ENCODE peak calls at places on chromosomes 13 and 19, in five cellular contexts. I, E, Z, H and P are unnamed samples.

GRCh38 chr13:46607768-46608553 is 55.0 kb downstream of the LRCH1 start:
- DNase-seq in I (no peak), E (no peak), Z (no peak), H (no peak), P (no peak)

GRCh38 chr19:45729774-45730388 is 815 bp downstream of the FBXO46 start:
- DNase-seq in I (no peak), E (peak; percentile 31), Z (no peak), H (no peak), P (no peak)

GRCh38 chr19:11130824-11131455 is 24.6 kb downstream of the SPC24 start:
- DNase-seq in H (peak; percentile 82), I (no peak), Z (no peak), E (peak; percentile 79), P (peak; percentile 84)

GRCh38 chr13:77697208-77698103 is at the start of gene SLAIN1:
- DNase-seq in H (peak; percentile 33), E (peak; percentile 26), Z (peak; percentile 59), I (peak; percentile 85), P (peak; percentile 96)

GRCh38 chr19:19463348-19464117 is 51.8 kb downstream of the TSSK6 start:
- DNase-seq in Z (no peak), I (no peak), E (peak; percentile 83), H (no peak), P (no peak)

GRCh38 chr19:18282788-18283141 is 1.3 kb upstream of the JUND start:
- DNase-seq in Z (no peak), I (no peak), H (no peak), E (no peak), P (no peak)

GRCh38 chr13:91346848-91347211 is 657 bp upstream of the MIR17HG start:
- DNase-seq in H (peak; percentile 1), I (peak; percentile 14), Z (no peak), E (peak; percentile 35), P (peak; percentile 38)

GRCh38 chr13:62119739-62120700 is 704.4 kb upstream of the PCDH20 start:
- DNase-seq in I (no peak), E (peak; percentile 28), Z (no peak), H (no peak), P (no peak)

GRCh38 chr19:4584670-4585460 is 25.4 kb upstream of the SEMA6B start:
- DNase-seq in I (no peak), E (peak; percentile 40), Z (no peak), H (no peak), P (no peak)

GRCh38 chr19:38183227-38183914 is 40.7 kb downstream of the DPF1 start:
- DNase-seq in Z (peak; percentile 27), I (peak; percentile 60), E (peak; percentile 25), H (no peak), P (peak; percentile 82)

GRCh38 chr13:63408227-63409202 is 1992.9 kb upstream of the PCDH20 start:
- DNase-seq in H (no peak), Z (no peak), I (peak; percentile 0), E (peak; percentile 11), P (no peak)

GRCh38 chr13:99351772-99352171 is 44.6 kb upstream of the GPR183 start:
- DNase-seq in Z (no peak), I (no peak), E (no peak), H (no peak), P (no peak)

GRCh38 chr19:55418185-55418584 is 10.6 kb upstream of the UBE2S start:
- DNase-seq in H (peak; percentile 53), I (peak; percentile 67), E (peak; percentile 86), Z (peak; percentile 41), P (peak; percentile 73)

GRCh38 chr13:94716016-94716415 is 3.7 kb upstream of the SOX21 start:
- DNase-seq in Z (no peak), H (no peak), I (no peak), E (no peak), P (no peak)

GRCh38 chr19:12656899-12657571 is 9.5 kb downstream of the MAN2B1 start:
- DNase-seq in Z (peak; percentile 91), H (no peak), E (no peak), I (no peak), P (peak; percentile 97)

GRCh38 chr13:53012707-53013106 is 15.9 kb upstream of the OLFM4 start:
- DNase-seq in E (no peak), I (no peak), Z (no peak), H (no peak), P (no peak)
- H3K4me1 ChIP-seq in E (no peaks in the 10 kb centered on the region), I (peaks cover 1% of the 10 kb centered on the region), Z (no peaks in the 10 kb centered on the region), H (no peaks in the 10 kb centered on the region), P (no peaks in the 10 kb centered on the region)

DNA sequence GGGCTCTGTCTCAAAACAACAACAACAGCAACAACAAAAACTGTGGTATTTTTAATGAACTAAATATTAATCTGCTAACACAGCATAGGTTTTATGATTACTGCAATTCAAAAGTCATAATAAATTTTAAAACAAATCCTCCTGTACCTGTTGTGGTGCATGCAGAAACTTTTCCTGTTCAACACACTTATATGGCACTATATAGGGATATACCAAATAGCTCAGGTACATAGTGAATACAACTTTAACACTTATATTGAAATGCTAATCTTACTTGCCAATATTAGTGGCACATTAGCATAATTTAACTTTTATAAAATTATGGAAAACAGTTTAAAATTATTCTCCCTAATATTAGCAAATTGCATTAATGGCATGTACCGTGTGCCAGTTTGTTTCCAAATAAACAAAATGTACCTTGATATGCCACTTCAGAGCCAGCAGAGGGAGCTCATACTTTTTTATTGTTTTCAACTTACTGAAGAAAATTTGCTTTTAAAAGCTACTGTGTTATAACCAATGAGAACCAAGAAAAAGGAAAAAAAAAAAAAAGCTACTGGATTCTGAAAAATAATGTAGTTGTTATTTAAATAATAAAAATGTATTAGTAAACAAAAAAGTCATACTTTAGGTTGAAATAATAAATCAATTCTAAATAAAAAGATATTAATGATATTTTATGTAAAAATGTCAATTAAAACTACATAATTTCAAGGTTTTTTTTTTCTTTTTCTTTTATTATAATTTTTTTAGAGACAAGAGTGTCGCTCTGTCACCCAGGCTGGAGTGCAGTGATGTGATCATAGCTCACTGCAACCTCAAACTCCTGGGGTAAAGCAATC is 18.0 kb upstream of the RBM26 start:
- DNase-seq in H (peak; percentile 11), Z (no peak), E (peak; percentile 65), I (no peak), P (no peak)
- H2BK12ac ChIP-seq in H (no peak overlapping the region), Z (no peak overlapping the region), E (no peak overlapping the region), I (no peak overlapping the region), P (no peak overlapping the region)

DNA sequence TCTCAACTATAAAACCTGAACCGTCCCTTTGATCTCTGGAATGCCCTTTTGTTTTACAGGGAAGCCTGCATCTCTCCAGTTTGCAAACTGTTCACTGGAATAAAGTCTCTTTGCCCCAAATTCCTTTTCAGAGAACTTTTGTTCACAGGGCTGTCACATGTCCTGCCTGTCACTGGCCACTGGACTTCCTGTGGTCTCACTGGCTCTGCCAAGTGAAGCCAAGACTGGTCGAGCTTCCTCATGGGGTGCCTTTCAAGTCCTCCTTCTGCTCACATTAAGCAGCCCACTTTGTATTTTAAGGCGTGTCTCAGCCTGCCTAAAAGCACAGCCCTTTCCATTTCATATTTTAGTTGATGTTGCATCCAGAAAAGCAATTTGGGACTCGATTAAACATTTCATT is 215.7 kb downstream of the KATNAL1 start:
- DNase-seq in H (no peak), I (no peak), E (no peak), Z (no peak), P (no peak)
- H2BK5ac ChIP-seq in H (no peak overlapping the region), I (no peak overlapping the region), E (no peak overlapping the region), Z (no peak overlapping the region), P (no peak overlapping the region)

GRCh38 chr13:29436291-29436690 is 159.2 kb downstream of the SLC7A1 start:
- DNase-seq in H (no peak), E (peak; percentile 66), Z (no peak), I (no peak), P (no peak)

GRCh38 chr13:29435125-29435911 is 160.2 kb downstream of the SLC7A1 start:
- DNase-seq in I (no peak), H (no peak), E (peak; percentile 98), Z (no peak), P (no peak)

GRCh38 chr13:29438772-29439171 is 156.7 kb downstream of the SLC7A1 start:
- DNase-seq in H (peak; percentile 34), E (no peak), Z (no peak), I (no peak), P (no peak)

GRCh38 chr13:29434217-29434940 is 161.1 kb downstream of the SLC7A1 start:
- DNase-seq in H (no peak), I (no peak), Z (no peak), E (no peak), P (no peak)

DNA sequence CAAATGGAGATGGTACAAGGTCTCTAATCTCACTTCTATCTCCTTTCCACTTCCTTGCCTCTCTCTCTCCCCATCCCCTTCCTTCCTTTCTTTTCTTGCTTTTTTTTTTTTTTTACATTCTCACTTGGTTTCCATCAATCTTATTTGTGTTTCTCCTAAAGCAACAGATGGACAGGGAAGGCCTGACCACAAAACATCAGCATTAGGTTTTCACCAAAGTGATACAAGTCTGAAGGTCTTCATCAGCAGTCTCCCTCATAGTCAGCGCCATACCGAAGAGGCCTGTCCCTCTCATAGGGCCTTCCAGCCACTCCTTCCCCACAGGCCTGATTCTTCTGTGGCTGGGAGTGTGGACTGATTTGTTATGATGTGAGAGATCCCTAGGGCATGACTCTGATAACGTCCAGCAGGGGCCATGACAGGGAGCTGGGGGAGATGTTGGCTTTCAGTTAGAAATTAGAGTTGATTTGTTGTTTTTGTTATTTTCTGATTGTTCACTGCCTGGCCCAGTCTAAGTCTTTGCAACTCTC is 158.7 kb downstream of the SLC7A1 start:
- DNase-seq in I (no peak), Z (no peak), H (no peak), E (peak; percentile 12), P (no peak)
- H3K4me1 ChIP-seq in I (no peaks in the 10 kb centered on the region), Z (no peaks in the 10 kb centered on the region), H (peaks cover 37% of the 10 kb centered on the region), E (peaks cover 8% of the 10 kb centered on the region), P (no peaks in the 10 kb centered on the region)

DNA sequence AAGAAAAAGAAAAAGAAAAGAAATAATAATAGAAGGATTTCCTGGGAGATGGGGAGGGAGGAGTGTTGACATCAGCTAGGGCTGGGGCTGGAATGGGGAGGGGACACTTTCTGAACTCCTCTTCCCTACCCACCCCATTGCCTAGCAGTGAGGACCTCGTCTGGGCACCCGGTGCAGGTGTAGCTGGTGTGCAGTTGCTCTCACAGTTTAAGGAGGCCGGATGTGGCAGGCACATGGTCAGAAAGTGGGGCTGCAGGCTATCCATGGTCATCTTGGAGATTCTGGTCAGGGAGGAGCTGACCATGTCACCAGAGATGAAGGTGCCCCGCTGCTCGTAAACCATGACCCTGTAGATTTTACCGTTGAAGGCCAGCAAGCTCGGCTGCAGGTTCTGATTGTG is 8.5 kb upstream of the TUBB4A start:
- DNase-seq in H (no peak), I (no peak), E (no peak), Z (no peak), P (no peak)
- H2BK12ac ChIP-seq in H (no peak overlapping the region), I (no peak overlapping the region), E (no peak overlapping the region), Z (no peak overlapping the region), P (no peak overlapping the region)

DNA sequence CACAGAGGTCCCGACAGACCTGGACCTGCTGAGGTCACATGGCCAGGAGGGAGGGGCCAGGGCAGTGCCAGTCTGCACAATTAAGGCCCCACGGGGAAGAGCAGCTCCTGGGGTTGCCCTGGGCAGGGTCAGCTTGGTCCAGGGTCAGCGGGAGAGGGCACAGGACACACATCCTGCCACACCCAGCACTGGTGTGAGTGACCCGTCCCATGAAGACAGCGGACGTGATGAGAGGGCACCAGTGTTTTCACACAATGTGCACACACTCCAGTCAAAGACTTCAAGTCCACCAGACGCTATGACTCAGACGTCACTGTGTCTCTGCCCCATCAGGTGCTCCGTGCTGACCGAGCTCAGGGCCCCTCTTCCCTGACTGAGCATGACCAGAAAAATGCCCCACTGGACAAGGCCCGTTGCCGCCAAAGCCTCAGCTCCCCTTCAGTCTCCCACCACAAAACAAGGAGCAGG is 4.2 kb downstream of the TMEM259 start:
- DNase-seq in I (no peak), Z (no peak), H (no peak), E (peak; percentile 87), P (no peak)
- H2BK5ac ChIP-seq in I (peak overlapping the region; percentile 78), Z (peak overlapping the region; percentile 55), H (no peak overlapping the region), E (no peak overlapping the region), P (no peak overlapping the region)

GRCh38 chr19:3278294-3278693 is 53.8 kb downstream of the CELF5 start:
- DNase-seq in E (no peak), I (no peak), Z (no peak), H (no peak), P (no peak)
- H3K4me1 ChIP-seq in E (peaks cover 17% of the 10 kb centered on the region), I (peaks cover 9% of the 10 kb centered on the region), Z (peaks cover 6% of the 10 kb centered on the region), H (peaks cover 2% of the 10 kb centered on the region), P (peaks cover 3% of the 10 kb centered on the region)